ENCODE peak calls at places on chromosomes 16 and 17, in nine cellular contexts. F, D, B, L, Y, E, M, U and T are unnamed samples.

GRCh38 chr17:57528084-57528451 is 217.0 kb downstream of the CCDC182 start:
- DNase-seq in B (no peak), D (no peak), M (no peak), E (no peak), L (no peak), F (no peak), Y (no peak), U (no peak), T (no peak)

GRCh38 chr17:18382441-18383078 is 5.0 kb downstream of the EVPLL start:
- DNase-seq in L (no peak), Y (no peak), F (no peak), U (peak; percentile 55), M (no peak), B (no peak), D (no peak), E (no peak), T (no peak)

GRCh38 chr17:57739402-57740224 is 5.5 kb downstream of the CCDC182 start:
- DNase-seq in L (no peak), U (peak; percentile 82), M (peak; percentile 58), E (no peak), Y (no peak), B (no peak), D (no peak), F (peak; percentile 20), T (peak; percentile 69)

GRCh38 chr16:11316331-11317015 is 28.8 kb upstream of the RMI2 start:
- DNase-seq in Y (no peak), F (peak; percentile 60), L (no peak), M (no peak), U (peak; percentile 92), B (no peak), D (no peak), E (no peak), T (no peak)

GRCh38 chr17:42291136-42291535 is 2.8 kb downstream of the STAT5A start:
- DNase-seq in Y (no peak), M (no peak), B (no peak), D (no peak), F (no peak), L (no peak), E (no peak), U (peak; percentile 42), T (no peak)

GRCh38 chr16:82514262-82514661 is 112.5 kb upstream of the CDH13 start:
- DNase-seq in L (no peak), Y (no peak), F (no peak), E (no peak), B (no peak), M (no peak), U (no peak), D (no peak), T (no peak)

GRCh38 chr17:77441130-77441920 is 300.6 kb downstream of the SEC14L1 start:
- DNase-seq in D (peak; percentile 60), F (no peak), B (no peak), L (peak; percentile 66), M (no peak), Y (peak; percentile 79), U (no peak), E (peak; percentile 62), T (peak; percentile 77)

GRCh38 chr16:14151256-14152030 is 80.3 kb downstream of the MRTFB start:
- DNase-seq in F (no peak), Y (no peak), L (no peak), M (no peak), D (no peak), B (no peak), E (no peak), U (no peak), T (no peak)

GRCh38 chr17:47778184-47778635 is 43.4 kb downstream of the OSBPL7 start:
- DNase-seq in D (no peak), U (no peak), B (no peak), L (no peak), F (no peak), M (no peak), E (no peak), Y (no peak), T (no peak)